ENCODE peak calls at places on chromosomes 13 and 19, in eight cellular contexts. E is body of pancreas, B is choroid plexus epithelial cell, W is OCI-LY7, I is B cell, H is H9, J is RWPE1, F is type B pancreatic cell. N is an unnamed sample.

GRCh38 chr13:91132786-91133185 is 214.7 kb upstream of the MIR17HG start:
- DNase-seq in E (no peak), B (peak), W (no peak), I (no peak), H (no peak), J (no peak), F (no peak), N (no peak)

GRCh38 chr19:6219592-6220290 is 60.0 kb downstream of the MLLT1 start:
- DNase-seq in E (no peak), B (no peak), W (no peak), I (no peak), H (no peak), J (no peak), F (no peak), N (no peak)

GRCh38 chr19:54183431-54183830 is 5.9 kb downstream of the MBOAT7 start:
- DNase-seq in E (no peak), B (no peak), W (no peak), I (no peak), H (no peak), J (no peak), F (no peak), N (no peak)

GRCh38 chr19:34838753-34839431 is 65.9 kb upstream of the ZNF599 start:
- DNase-seq in E (peak), B (peak), W (no peak), I (no peak), H (peak), J (no peak), F (peak), N (no peak)

GRCh38 chr13:80973721-80974120 is 632.8 kb upstream of the SPRY2 start:
- DNase-seq in E (no peak), B (no peak), W (no peak), I (no peak), H (no peak), J (no peak), F (no peak), N (no peak)

GRCh38 chr13:113926301-113926761 is 47.5 kb downstream of the C13orf46 start:
- DNase-seq in E (peak), B (peak), W (no peak), I (no peak), H (peak), J (no peak), F (peak), N (peak)

GRCh38 chr13:50924025-50924424 is 14.4 kb downstream of the RNASEH2B start:
- DNase-seq in E (no peak), B (no peak), W (no peak), I (no peak), H (no peak), J (no peak), F (no peak), N (no peak)

GRCh38 chr13:37595162-37595561 is 3.4 kb downstream of the POSTN start:
- DNase-seq in E (no peak), B (peak), W (no peak), I (no peak), H (no peak), J (no peak), F (no peak), N (no peak)

GRCh38 chr13:76380436-76381065 is 505.7 kb downstream of the KCTD12 start:
- DNase-seq in E (no peak), B (peak), W (no peak), I (no peak), H (no peak), J (no peak), F (no peak), N (no peak)

GRCh38 chr19:18894254-18895037 is 1.5 kb downstream of the CERS1 start:
- DNase-seq in E (no peak), B (peak), W (no peak), I (no peak), H (peak), J (peak), F (no peak), N (no peak)

GRCh38 chr19:11496391-11497163 is 9.1 kb downstream of the ZNF653 start:
- DNase-seq in E (peak), B (peak), W (peak), I (peak), H (peak), J (peak), F (peak), N (peak)

GRCh38 chr13:27018882-27019281 is 152.7 kb downstream of the USP12 start:
- DNase-seq in E (no peak), B (no peak), W (no peak), I (no peak), H (peak), J (no peak), F (no peak), N (no peak)

GRCh38 chr19:14048439-14049153 is 13.3 kb downstream of the PALM3 start:
- DNase-seq in E (peak), B (peak), W (peak), I (peak), H (peak), J (peak), F (no peak), N (peak)

GRCh38 chr19:35519291-35519690 is 5.8 kb upstream of the DMKN start:
- DNase-seq in E (no peak), B (peak), W (no peak), I (no peak), H (no peak), J (peak), F (no peak), N (no peak)

GRCh38 chr19:45506246-45506990 is 861 bp upstream of the VASP start:
- DNase-seq in E (peak), B (peak), W (peak), I (peak), H (peak), J (peak), F (peak), N (peak)

GRCh38 chr13:73938375-73939070 is 195.7 kb downstream of the KLF12 start:
- DNase-seq in E (no peak), B (peak), W (no peak), I (no peak), H (no peak), J (peak), F (no peak), N (no peak)

GRCh38 chr19:33797821-33798633 is 1.4 kb downstream of the KCTD15 start:
- DNase-seq in E (peak), B (peak), W (peak), I (no peak), H (peak), J (no peak), F (no peak), N (no peak)

GRCh38 chr19:48123907-48124675 is 13.5 kb upstream of the PLA2G4C start:
- DNase-seq in E (no peak), B (peak), W (no peak), I (no peak), H (no peak), J (peak), F (no peak), N (no peak)

GRCh38 chr13:71830736-71831135 is 36.3 kb downstream of the DACH1 start:
- DNase-seq in E (no peak), B (no peak), W (no peak), I (no peak), H (no peak), J (no peak), F (no peak), N (no peak)

GRCh38 chr13:112693831-112694497 is 4.1 kb downstream of the ATP11A start:
- DNase-seq in E (no peak), B (peak), W (no peak), I (no peak), H (peak), J (no peak), F (no peak), N (peak)

GRCh38 chr13:61778531-61778930 is 362.9 kb upstream of the PCDH20 start:
- DNase-seq in E (no peak), B (no peak), W (no peak), I (no peak), H (peak), J (no peak), F (no peak), N (no peak)

GRCh38 chr19:20321139-20321656 is 154.2 kb downstream of the ZNF486 start:
- DNase-seq in E (peak), B (no peak), W (no peak), I (no peak), H (no peak), J (no peak), F (no peak), N (no peak)

GRCh38 chr13:29111446-29111845 is 291.3 kb downstream of the MTUS2 start:
- DNase-seq in E (no peak), B (peak), W (no peak), I (no peak), H (no peak), J (no peak), F (no peak), N (no peak)

GRCh38 chr13:22700488-22700887 is 480.3 kb upstream of the SGCG start:
- DNase-seq in E (no peak), B (no peak), W (no peak), I (no peak), H (no peak), J (no peak), F (no peak), N (no peak)

GRCh38 chr13:74836628-74837027 is 645.3 kb downstream of the TBC1D4 start:
- DNase-seq in E (no peak), B (no peak), W (no peak), I (no peak), H (no peak), J (no peak), F (no peak), N (no peak)

GRCh38 chr19:46016426-46017094 is 6.3 kb downstream of the PGLYRP1 start:
- DNase-seq in E (peak), B (peak), W (peak), I (peak), H (peak), J (peak), F (peak), N (peak)

GRCh38 chr13:98175823-98176222 is 1.2 kb downstream of the RNF113B start:
- DNase-seq in E (no peak), B (no peak), W (no peak), I (no peak), H (no peak), J (no peak), F (no peak), N (no peak)

GRCh38 chr13:19817510-19818158 is 34.9 kb upstream of the PSPC1 start:
- DNase-seq in E (no peak), B (no peak), W (no peak), I (no peak), H (no peak), J (no peak), F (no peak), N (no peak)

GRCh38 chr13:23365652-23366051 is 67.8 kb downstream of the SACS start:
- DNase-seq in E (no peak), B (no peak), W (no peak), I (no peak), H (no peak), J (no peak), F (no peak), N (no peak)

GRCh38 chr13:29266261-29266660 is 329.2 kb downstream of the SLC7A1 start:
- DNase-seq in E (no peak), B (no peak), W (no peak), I (no peak), H (no peak), J (no peak), F (no peak), N (no peak)

GRCh38 chr19:13095934-13096890 is 6.4 kb downstream of the LYL1 start:
- DNase-seq in E (no peak), B (no peak), W (peak), I (peak), H (peak), J (no peak), F (no peak), N (no peak)

GRCh38 chr13:109781384-109782065 is 4.9 kb downstream of the IRS2 start:
- DNase-seq in E (no peak), B (no peak), W (no peak), I (no peak), H (no peak), J (no peak), F (no peak), N (no peak)

GRCh38 chr13:111210945-111211469 is 95.9 kb downstream of the ARHGEF7 start:
- DNase-seq in E (no peak), B (peak), W (no peak), I (no peak), H (no peak), J (no peak), F (no peak), N (no peak)

GRCh38 chr13:20188649-20189553 is 3.8 kb downstream of the GJB2 start:
- DNase-seq in E (no peak), B (no peak), W (peak), I (no peak), H (peak), J (no peak), F (no peak), N (no peak)

DNA sequence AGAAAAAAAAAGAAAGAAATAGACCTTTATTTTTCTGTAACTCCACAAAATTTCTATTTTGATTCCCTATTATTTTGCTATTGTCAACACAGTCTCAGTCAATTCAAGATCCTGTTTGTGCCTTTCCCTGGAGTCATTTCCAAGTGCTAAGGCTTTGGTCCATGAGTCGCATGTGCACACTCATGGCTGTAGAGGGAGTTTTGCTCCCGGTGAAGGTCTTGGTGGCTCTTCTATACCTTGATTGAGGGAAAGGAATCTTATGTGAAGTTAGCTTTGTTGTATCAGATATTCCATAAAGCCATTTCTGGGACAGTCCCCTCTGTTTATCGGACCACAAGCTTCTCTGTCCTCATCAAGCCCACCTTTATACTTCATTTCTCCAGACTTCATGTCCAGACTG is 58.7 kb upstream of the ALOX5AP start:
- DNase-seq in E (no peak), B (peak), W (no peak), I (no peak), H (no peak), J (no peak), F (no peak), N (no peak)
- TF ChIP-seq CTCF in E (no peak), B (peak), W (peak), I (no peak), H (peak), J (peak), F (peak), N (no peak)

GRCh38 chr13:46146898-46147297 is 35.1 kb downstream of the LCP1 start:
- DNase-seq in E (no peak), B (peak), W (no peak), I (no peak), H (peak), J (peak), F (no peak), N (no peak)
- TF ChIP-seq CTCF in E (no peak), B (peak), W (no peak), I (no peak), H (peak), J (no peak), F (peak), N (no peak)

GRCh38 chr13:60384911-60385310 is 12.1 kb upstream of the TDRD3 start:
- DNase-seq in E (no peak), B (no peak), W (no peak), I (no peak), H (no peak), J (no peak), F (no peak), N (no peak)

GRCh38 chr13:60379837-60380236 is 17.2 kb upstream of the TDRD3 start:
- DNase-seq in E (no peak), B (no peak), W (peak), I (no peak), H (no peak), J (no peak), F (no peak), N (no peak)
- TF ChIP-seq CTCF in E (no peak), B (no peak), W (peak), I (no peak), H (peak), J (no peak), F (peak), N (no peak)

GRCh38 chr19:17511724-17512573 is 500 bp downstream of the PGLS start:
- DNase-seq in E (peak), B (peak), W (peak), I (peak), H (peak), J (peak), F (peak), N (peak)
- TF ChIP-seq CTCF in E (peak), B (peak), W (peak), I (peak), H (peak), J (no peak), F (no peak), N (no peak)

DNA sequence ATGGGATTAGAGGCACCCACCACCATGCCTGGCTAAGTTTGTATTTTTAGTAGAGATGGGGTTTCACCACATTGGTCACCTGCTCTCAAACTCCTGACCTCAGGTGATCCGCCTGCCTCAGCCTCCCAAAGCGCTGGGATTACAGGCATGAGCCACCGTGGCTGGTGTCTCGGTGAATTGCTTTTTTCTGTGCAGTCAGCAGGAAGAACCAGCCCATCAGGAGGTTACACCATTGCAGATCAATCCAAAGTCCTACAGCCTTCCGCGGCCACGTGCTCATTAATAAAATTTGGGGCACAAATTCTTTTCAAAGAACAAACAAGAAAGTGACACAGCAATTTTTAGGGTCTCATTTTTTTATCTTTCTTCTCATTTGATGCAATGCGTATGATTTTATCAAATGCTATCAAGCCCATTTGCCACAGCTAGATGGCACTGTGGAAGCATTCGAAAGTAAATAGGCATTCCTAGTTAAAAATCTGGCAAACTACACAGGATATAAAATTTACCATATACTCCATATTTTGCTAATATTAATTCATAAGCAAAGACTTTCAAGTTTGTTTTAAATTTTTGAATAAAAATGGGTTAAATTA is 54.4 kb upstream of the ZNF835 start:
- DNase-seq in E (no peak), B (peak), W (peak), I (no peak), H (no peak), J (no peak), F (no peak), N (no peak)
- TF ChIP-seq CTCF in E (peak), B (peak), W (peak), I (no peak), H (peak), J (no peak), F (peak), N (peak)

GRCh38 chr13:79637086-79637763 is 156.3 kb downstream of the NDFIP2 start:
- DNase-seq in E (peak), B (peak), W (no peak), I (no peak), H (no peak), J (no peak), F (no peak), N (no peak)

GRCh38 chr13:79625517-79625916 is 144.6 kb downstream of the NDFIP2 start:
- DNase-seq in E (no peak), B (no peak), W (no peak), I (no peak), H (no peak), J (no peak), F (no peak), N (no peak)

GRCh38 chr13:79628463-79628862 is 147.5 kb downstream of the NDFIP2 start:
- DNase-seq in E (no peak), B (no peak), W (no peak), I (no peak), H (no peak), J (no peak), F (no peak), N (no peak)

GRCh38 chr13:79626924-79627323 is 146.0 kb downstream of the NDFIP2 start:
- DNase-seq in E (no peak), B (peak), W (no peak), I (no peak), H (no peak), J (no peak), F (no peak), N (no peak)

DNA sequence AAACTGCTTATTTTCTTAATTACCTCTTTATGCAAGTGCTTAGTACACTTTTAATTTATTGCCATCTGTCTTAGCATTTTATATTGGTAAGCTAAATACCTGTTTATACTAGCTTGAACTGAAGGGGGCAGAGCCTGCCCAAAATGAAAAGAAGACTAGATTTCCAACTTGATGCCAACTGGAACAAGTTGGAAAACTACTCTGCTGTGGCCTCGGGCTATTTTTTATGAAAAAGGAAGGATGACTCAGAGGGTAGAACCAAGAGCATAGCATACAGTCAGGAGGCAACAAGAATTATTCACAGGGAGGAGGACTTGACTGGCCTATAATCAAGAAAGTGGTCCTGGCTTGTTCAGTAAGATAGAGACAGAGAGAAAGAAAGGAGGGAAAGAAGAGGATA is 150.3 kb downstream of the NDFIP2 start:
- DNase-seq in E (no peak), B (peak), W (no peak), I (no peak), H (no peak), J (peak), F (no peak), N (no peak)
- TF ChIP-seq CTCF in E (peak), B (peak), W (no peak), I (no peak), H (peak), J (peak), F (peak), N (no peak)

GRCh38 chr19:39197808-39198207 is 1.0 kb downstream of the NCCRP1 start:
- DNase-seq in E (peak), B (no peak), W (no peak), I (no peak), H (no peak), J (peak), F (no peak), N (no peak)
- TF ChIP-seq CTCF in E (no peak), B (no peak), W (peak), I (no peak), H (peak), J (no peak), F (no peak), N (no peak)